ENCODE peak calls at places on chromosome 15, in five cellular contexts. O, G, Q, C and K are unnamed samples. For H3K9me3, the result is how much of the 10 kb centered on the place peaks cover.

GRCh38 chr15:20659265-20659664 is 117.7 kb upstream of the GOLGA6L6 start:
- DNase-seq in O (no peak), G (no peak), Q (no peak), C (no peak), K (no peak)

GRCh38 chr15:63892794-63893441 is 59.2 kb upstream of the HERC1 start:
- DNase-seq in O (no peak), G (no peak), Q (no peak), C (no peak), K (no peak)

GRCh38 chr15:42996871-42997270 is 76.3 kb upstream of the TTBK2 start:
- DNase-seq in O (no peak), G (no peak), Q (no peak), C (no peak), K (no peak)

GRCh38 chr15:61115679-61116078 is 113.4 kb downstream of the RORA start:
- DNase-seq in O (peak), G (no peak), Q (no peak), C (no peak), K (no peak)

GRCh38 chr15:64030123-64030522 is 16.2 kb downstream of the DAPK2 start:
- DNase-seq in O (no peak), G (no peak), Q (no peak), C (no peak), K (no peak)

GRCh38 chr15:57456559-57456958 is 80.3 kb downstream of the CGNL1 start:
- DNase-seq in O (no peak), G (no peak), Q (no peak), C (no peak), K (no peak)

GRCh38 chr15:36497903-36498302 is 81.5 kb upstream of the CDIN1 start:
- DNase-seq in O (peak), G (no peak), Q (no peak), C (no peak), K (no peak)

GRCh38 chr15:26280281-26280680 is 417.2 kb upstream of the ATP10A start:
- DNase-seq in O (no peak), G (no peak), Q (no peak), C (no peak), K (no peak)

GRCh38 chr15:63156708-63157065 is 590 bp downstream of the RPS27L start:
- DNase-seq in O (peak), G (no peak), Q (no peak), C (peak), K (peak)

GRCh38 chr15:34435658-34436057 is 1.9 kb downstream of the GOLGA8A start:
- DNase-seq in O (no peak), G (no peak), Q (no peak), C (no peak), K (no peak)

GRCh38 chr15:55998478-55998877 is 5.1 kb upstream of the NEDD4 start:
- DNase-seq in O (no peak), G (no peak), Q (no peak), C (no peak), K (no peak)

GRCh38 chr15:100245855-100246254 is 95.9 kb downstream of the ADAMTS17 start:
- DNase-seq in O (no peak), G (no peak), Q (no peak), C (no peak), K (no peak)

GRCh38 chr15:45249125-45249780 is 2.8 kb upstream of the SLC28A2 start:
- DNase-seq in O (no peak), G (no peak), Q (no peak), C (no peak), K (no peak)

GRCh38 chr15:42704492-42704926 is 32.4 kb downstream of the CDAN1 start:
- DNase-seq in O (peak), G (peak), Q (peak), C (no peak), K (peak)

GRCh38 chr15:63440756-63441155 is 59.1 kb upstream of the CA12 start:
- DNase-seq in O (no peak), G (no peak), Q (no peak), C (no peak), K (no peak)

GRCh38 chr15:40308844-40309189 is 1.1 kb upstream of the PLCB2 start:
- DNase-seq in O (peak), G (no peak), Q (no peak), C (peak), K (peak)

GRCh38 chr15:98952381-98952803 is 55.2 kb downstream of the PGPEP1L start:
- DNase-seq in O (no peak), G (no peak), Q (no peak), C (no peak), K (no peak)

GRCh38 chr15:90603893-90604292 is 74.2 kb downstream of the CRTC3 start:
- DNase-seq in O (peak), G (no peak), Q (no peak), C (no peak), K (peak)

GRCh38 chr15:49464513-49464912 is 41.5 kb downstream of the FGF7 start:
- DNase-seq in O (no peak), G (no peak), Q (no peak), C (no peak), K (no peak)

GRCh38 chr15:85318732-85319076 is 61.7 kb upstream of the AKAP13 start:
- DNase-seq in O (no peak), G (no peak), Q (no peak), C (no peak), K (no peak)

GRCh38 chr15:35043380-35044095 is 41.6 kb downstream of the NANOGP8 start:
- DNase-seq in O (peak), G (no peak), Q (no peak), C (no peak), K (no peak)

GRCh38 chr15:69976366-69976994 is 121.2 kb downstream of the TLE3 start:
- DNase-seq in O (peak), G (no peak), Q (no peak), C (no peak), K (no peak)

GRCh38 chr15:73744293-73744692 is 8.9 kb downstream of the INSYN1 start:
- DNase-seq in O (no peak), G (no peak), Q (no peak), C (no peak), K (no peak)

GRCh38 chr15:43274136-43274535 is 7.4 kb upstream of the TGM5 start:
- DNase-seq in O (no peak), G (peak), Q (peak), C (no peak), K (no peak)

GRCh38 chr15:80991446-80991845 is 1.8 kb upstream of the MESD start:
- DNase-seq in O (peak), G (no peak), Q (peak), C (peak), K (no peak)

GRCh38 chr15:56325186-56325585 is 40.0 kb upstream of the TEX9 start:
- DNase-seq in O (peak), G (no peak), Q (no peak), C (no peak), K (no peak)

GRCh38 chr15:40925863-40926658 is 3.1 kb upstream of the DLL4 start:
- DNase-seq in O (no peak), G (no peak), Q (no peak), C (no peak), K (peak)

GRCh38 chr15:101434032-101434920 is 55.2 kb downstream of the PCSK6 start:
- DNase-seq in O (no peak), G (no peak), Q (no peak), C (no peak), K (no peak)

GRCh38 chr15:50871832-50872231 is 36.7 kb upstream of the AP4E1 start:
- DNase-seq in O (no peak), G (no peak), Q (no peak), C (no peak), K (no peak)

GRCh38 chr15:73809728-73810501 is 56.8 kb upstream of the INSYN1 start:
- DNase-seq in O (no peak), G (no peak), Q (no peak), C (no peak), K (peak)

GRCh38 chr15:44812029-44812517 is 75.7 kb downstream of the TRIM69 start:
- DNase-seq in O (no peak), G (peak), Q (no peak), C (no peak), K (no peak)

GRCh38 chr15:73900129-73900712 is 26.0 kb upstream of the LOXL1 start:
- DNase-seq in O (no peak), G (no peak), Q (no peak), C (no peak), K (no peak)

GRCh38 chr15:63899193-63899592 is 65.4 kb upstream of the HERC1 start:
- DNase-seq in O (no peak), G (no peak), Q (no peak), C (no peak), K (no peak)

GRCh38 chr15:34812369-34812768 is 17.0 kb upstream of the ACTC1 start:
- DNase-seq in O (no peak), G (no peak), Q (no peak), C (no peak), K (no peak)

GRCh38 chr15:48544816-48545215 is 100.7 kb downstream of the FBN1 start:
- DNase-seq in O (no peak), G (no peak), Q (no peak), C (no peak), K (no peak)

GRCh38 chr15:27549796-27550195 is 549.3 kb downstream of the OCA2 start:
- DNase-seq in O (no peak), G (no peak), Q (no peak), C (no peak), K (no peak)

DNA sequence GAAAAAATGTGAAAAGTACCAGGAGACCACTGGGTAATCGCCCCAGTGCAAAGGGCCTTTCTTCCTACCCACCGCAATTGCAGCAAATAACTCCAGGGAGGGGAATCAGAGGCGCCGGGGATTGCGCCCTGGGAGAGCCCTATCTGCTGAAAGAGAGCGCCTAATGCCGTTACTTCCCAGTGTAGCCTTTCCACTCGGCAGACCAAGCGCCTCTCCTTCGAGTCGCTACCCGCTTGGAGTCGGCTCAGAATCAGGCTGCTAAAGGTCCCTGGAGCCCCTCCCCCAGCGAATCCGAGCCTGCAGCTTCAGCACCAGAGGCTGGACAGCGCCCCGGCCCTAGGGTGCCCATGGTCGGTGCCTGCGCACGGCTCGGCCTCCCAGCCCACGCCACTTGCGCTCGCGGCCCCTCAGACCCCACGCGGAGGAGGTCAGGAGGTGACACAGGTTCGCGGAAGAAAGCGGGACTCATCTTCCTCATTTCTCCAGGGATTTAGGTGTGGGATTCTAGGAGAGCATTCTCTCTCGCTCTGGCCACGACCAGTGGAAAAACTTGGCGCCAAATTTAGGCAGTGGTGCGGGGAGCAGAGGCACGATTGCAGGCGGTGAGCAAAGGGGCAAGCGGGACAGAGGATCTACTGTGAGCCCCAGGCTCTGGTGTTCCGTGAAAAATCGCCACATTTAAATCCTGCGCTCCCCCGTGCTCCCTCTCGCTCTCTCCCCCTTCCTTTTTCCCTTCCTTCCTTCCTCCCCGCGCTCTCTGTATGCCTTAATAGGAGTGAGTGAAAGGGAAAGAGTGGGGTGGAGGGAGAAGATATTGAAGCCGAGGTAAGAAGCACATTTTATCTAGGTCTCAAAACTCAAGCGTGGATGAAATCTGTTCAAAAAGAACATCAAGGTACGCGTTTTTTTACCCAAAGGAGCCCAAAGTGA is 15.4 kb upstream of the AEN start:
- DNase-seq in O (peak), G (peak), Q (peak), C (no peak), K (peak)
- H3K4me3 ChIP-seq in O (peak), G (no peak), Q (no peak), C (no peak), K (peak)

DNA sequence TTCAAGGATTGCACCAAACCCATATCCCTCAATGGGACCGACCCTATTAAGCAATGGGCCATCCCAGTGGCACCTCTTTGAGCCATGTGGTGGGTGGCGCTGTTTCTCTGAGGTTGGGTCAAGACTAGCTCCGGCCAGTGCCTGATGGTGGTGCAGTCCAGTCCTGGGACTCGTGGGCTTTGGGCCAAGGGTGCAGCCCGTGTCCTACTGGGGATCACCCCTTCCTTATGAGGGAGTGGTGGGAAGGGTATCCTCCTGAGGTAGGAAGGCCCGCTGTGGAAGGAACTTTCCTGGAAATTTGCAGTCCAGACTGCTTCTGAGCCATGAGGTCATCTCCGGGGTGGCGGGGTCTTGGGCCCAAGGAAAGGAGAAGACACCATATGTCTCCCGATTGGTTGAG is 231.6 kb downstream of the SNRPN start:
- DNase-seq in O (no peak), G (peak), Q (peak), C (peak), K (no peak)
- H3K9me3 ChIP-seq in O (under half), G (under half), Q (under half), C (under half), K (under half)

GRCh38 chr15:95304874-95305271 is 1025.6 kb upstream of the NR2F2 start:
- DNase-seq in O (no peak), G (no peak), Q (no peak), C (no peak), K (no peak)

GRCh38 chr15:95303659-95304058 is 1026.8 kb upstream of the NR2F2 start:
- DNase-seq in O (no peak), G (no peak), Q (no peak), C (no peak), K (no peak)

GRCh38 chr15:95302206-95302605 is 1028.3 kb upstream of the NR2F2 start:
- DNase-seq in O (peak), G (no peak), Q (no peak), C (no peak), K (no peak)

GRCh38 chr15:95302809-95303208 is 1027.7 kb upstream of the NR2F2 start:
- DNase-seq in O (no peak), G (no peak), Q (no peak), C (no peak), K (no peak)

DNA sequence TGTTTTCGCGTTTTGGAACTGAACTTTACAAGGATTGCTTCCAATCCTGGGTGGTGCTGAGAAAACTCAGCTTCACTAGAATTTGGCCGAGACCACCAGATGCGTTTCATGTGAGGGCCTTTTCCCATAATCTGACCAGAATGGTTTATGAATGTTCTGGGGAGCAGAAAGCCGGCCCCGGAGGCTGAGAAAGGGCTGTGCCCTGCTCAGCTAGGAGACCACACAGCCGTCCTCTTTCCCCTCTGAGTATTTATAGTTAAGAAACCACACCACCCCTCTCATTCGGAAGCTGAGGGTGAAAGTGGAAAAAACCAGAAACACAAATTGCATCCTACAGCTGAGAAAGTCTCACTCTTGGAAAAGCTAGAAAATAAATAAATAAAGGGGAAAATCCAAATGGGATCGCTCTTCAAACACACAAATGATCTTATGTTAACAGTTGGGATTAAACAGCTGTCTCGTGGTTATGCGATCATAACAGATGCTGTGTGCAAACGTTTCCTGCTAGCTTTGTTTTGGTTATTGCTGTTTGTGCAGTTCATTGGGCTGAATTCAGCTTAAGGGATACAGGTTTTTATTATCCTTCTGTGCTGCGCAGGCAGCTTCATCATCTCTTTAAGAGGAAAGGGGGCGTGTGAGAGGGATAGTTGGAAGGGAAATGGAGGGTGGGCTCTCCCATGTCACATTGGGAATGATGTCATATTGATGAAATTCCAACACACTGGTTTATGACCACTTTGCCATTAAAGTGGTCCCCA is 1026.2 kb upstream of the NR2F2 start:
- DNase-seq in O (peak), G (no peak), Q (no peak), C (peak), K (no peak)
- H3K4me3 ChIP-seq in O (no peak), G (no peak), Q (no peak), C (no peak), K (no peak)

GRCh38 chr15:59963925-59964324 is 40.2 kb upstream of the FOXB1 start:
- DNase-seq in O (no peak), G (no peak), Q (no peak), C (no peak), K (no peak)

GRCh38 chr15:59965741-59966140 is 38.4 kb upstream of the FOXB1 start:
- DNase-seq in O (no peak), G (no peak), Q (no peak), C (no peak), K (no peak)

GRCh38 chr15:59958288-59958687 is 45.8 kb upstream of the FOXB1 start:
- DNase-seq in O (no peak), G (no peak), Q (no peak), C (no peak), K (no peak)

GRCh38 chr15:59963322-59963721 is 40.8 kb upstream of the FOXB1 start:
- DNase-seq in O (no peak), G (no peak), Q (no peak), C (no peak), K (no peak)

GRCh38 chr15:59960318-59960717 is 43.8 kb upstream of the FOXB1 start:
- DNase-seq in O (no peak), G (no peak), Q (no peak), C (no peak), K (no peak)
- H3K9me3 ChIP-seq in O (under half), G (under half), Q (under half), C (under half), K (under half)

GRCh38 chr15:67023517-67024321 is 41.7 kb upstream of the SMAD3 start:
- DNase-seq in O (no peak), G (peak), Q (no peak), C (peak), K (no peak)
- H3K4me3 ChIP-seq in O (no peak), G (no peak), Q (no peak), C (no peak), K (no peak)